ENCODE peak calls at places on chromosome 14, in six cellular contexts. I, E, G, O, J and K are unnamed samples.

GRCh38 chr14:52051861-52052260 is 17.0 kb downstream of the NID2 start:
- DNase-seq in G (no peak), E (no peak), I (no peak), J (no peak), O (no peak), K (no peak)

GRCh38 chr14:20604291-20604690 is 13.1 kb upstream of the RNASE12 start:
- DNase-seq in I (no peak), O (no peak), J (no peak), G (no peak), E (no peak), K (no peak)

GRCh38 chr14:75545907-75546306 is 23.6 kb downstream of the BATF start:
- DNase-seq in J (no peak), I (no peak), O (no peak), G (no peak), E (no peak), K (no peak)

GRCh38 chr14:101862177-101862576 is 100.7 kb downstream of the PPP2R5C start:
- DNase-seq in J (no peak), I (no peak), G (no peak), O (no peak), E (no peak), K (no peak)

GRCh38 chr14:95683793-95684192 is 2.4 kb upstream of the TCL1B start:
- DNase-seq in G (no peak), O (peak; percentile 83), J (no peak), I (peak; percentile 53), E (peak; percentile 34), K (peak; percentile 77)

GRCh38 chr14:78469947-78470346 is 299.8 kb downstream of the NRXN3 start:
- DNase-seq in O (no peak), J (no peak), I (no peak), E (no peak), G (no peak), K (no peak)

GRCh38 chr14:56189306-56189705 is 71.1 kb downstream of the PELI2 start:
- DNase-seq in J (no peak), G (peak; percentile 55), E (peak; percentile 61), I (no peak), O (no peak), K (no peak)

GRCh38 chr14:102220031-102220430 is 80.3 kb downstream of the WDR20 start:
- DNase-seq in O (peak; percentile 91), G (no peak), I (peak; percentile 76), E (no peak), J (no peak), K (peak; percentile 88)

GRCh38 chr14:30214014-30214413 is 286.4 kb upstream of the PRKD1 start:
- DNase-seq in J (no peak), I (no peak), O (no peak), E (no peak), G (no peak), K (no peak)

GRCh38 chr14:73913256-73913655 is 26.6 kb downstream of the ZNF410 start:
- DNase-seq in O (no peak), I (no peak), G (no peak), J (no peak), E (peak; percentile 38), K (no peak)

DNA sequence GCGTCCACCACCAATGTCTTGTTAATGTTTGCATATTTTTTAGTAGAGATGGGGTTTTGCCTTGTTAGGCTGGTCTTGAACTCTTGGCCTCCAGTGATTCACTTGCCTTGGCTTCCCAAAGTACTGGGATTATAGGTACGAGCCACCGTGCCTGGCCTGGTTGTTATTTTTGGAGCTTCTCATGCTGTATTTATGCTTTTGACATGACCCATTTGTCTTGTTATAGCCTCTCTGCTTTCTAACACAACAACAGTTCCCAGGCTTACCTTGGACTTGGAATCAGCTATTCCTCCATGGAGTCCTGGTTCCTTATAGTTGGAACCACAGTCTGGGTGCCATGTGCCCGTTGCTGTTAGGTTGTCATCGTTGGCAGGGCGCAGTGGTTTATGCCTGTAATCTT is 29.7 kb downstream of the ZNF410 start:
- DNase-seq in E (no peak), G (no peak), J (no peak), I (no peak), O (no peak), K (no peak)
- TF ChIP-seq CTCF in E (no peak), G (no peak), J (no peak), I (no peak), O (no peak), K (no peak)

GRCh38 chr14:21987937-21988336 is 314.3 kb upstream of the OR4E1 start:
- DNase-seq in O (no peak), I (no peak), G (no peak), E (peak; percentile 70), J (no peak), K (no peak)

GRCh38 chr14:21988413-21988812 is 314.8 kb upstream of the OR4E1 start:
- DNase-seq in O (no peak), I (no peak), E (no peak), J (no peak), G (no peak), K (no peak)

GRCh38 chr14:21989090-21989489 is 315.5 kb upstream of the OR4E1 start:
- DNase-seq in J (no peak), O (no peak), G (no peak), E (peak; percentile 29), I (no peak), K (no peak)

GRCh38 chr14:21991130-21991529 is 317.5 kb upstream of the OR4E1 start:
- DNase-seq in E (no peak), G (no peak), J (no peak), I (no peak), O (no peak), K (no peak)

GRCh38 chr14:21990116-21990515 is 316.5 kb upstream of the OR4E1 start:
- DNase-seq in E (peak; percentile 27), J (no peak), I (no peak), G (no peak), O (no peak), K (no peak)
- TF ChIP-seq CTCF in E (peak; percentile 35), J (no peak), I (peak; percentile 47), G (peak; percentile 44), O (peak; percentile 1), K (no peak)

GRCh38 chr14:96698846-96699543 is 98.2 kb upstream of the VRK1 start:
- DNase-seq in J (no peak), G (no peak), O (peak; percentile 52), I (no peak), E (no peak), K (peak; percentile 79)
- TF ChIP-seq CTCF in J (no peak), G (no peak), O (peak; percentile 38), I (no peak), E (no peak), K (peak; percentile 35)

GRCh38 chr14:54338696-54339317 is 58.0 kb upstream of the CDKN3 start:
- DNase-seq in G (peak; percentile 15), E (peak; percentile 71), O (no peak), J (no peak), I (no peak), K (no peak)
- TF ChIP-seq CTCF in G (peak; percentile 55), E (peak; percentile 73), O (no peak), J (no peak), I (no peak), K (peak; percentile 44)

DNA sequence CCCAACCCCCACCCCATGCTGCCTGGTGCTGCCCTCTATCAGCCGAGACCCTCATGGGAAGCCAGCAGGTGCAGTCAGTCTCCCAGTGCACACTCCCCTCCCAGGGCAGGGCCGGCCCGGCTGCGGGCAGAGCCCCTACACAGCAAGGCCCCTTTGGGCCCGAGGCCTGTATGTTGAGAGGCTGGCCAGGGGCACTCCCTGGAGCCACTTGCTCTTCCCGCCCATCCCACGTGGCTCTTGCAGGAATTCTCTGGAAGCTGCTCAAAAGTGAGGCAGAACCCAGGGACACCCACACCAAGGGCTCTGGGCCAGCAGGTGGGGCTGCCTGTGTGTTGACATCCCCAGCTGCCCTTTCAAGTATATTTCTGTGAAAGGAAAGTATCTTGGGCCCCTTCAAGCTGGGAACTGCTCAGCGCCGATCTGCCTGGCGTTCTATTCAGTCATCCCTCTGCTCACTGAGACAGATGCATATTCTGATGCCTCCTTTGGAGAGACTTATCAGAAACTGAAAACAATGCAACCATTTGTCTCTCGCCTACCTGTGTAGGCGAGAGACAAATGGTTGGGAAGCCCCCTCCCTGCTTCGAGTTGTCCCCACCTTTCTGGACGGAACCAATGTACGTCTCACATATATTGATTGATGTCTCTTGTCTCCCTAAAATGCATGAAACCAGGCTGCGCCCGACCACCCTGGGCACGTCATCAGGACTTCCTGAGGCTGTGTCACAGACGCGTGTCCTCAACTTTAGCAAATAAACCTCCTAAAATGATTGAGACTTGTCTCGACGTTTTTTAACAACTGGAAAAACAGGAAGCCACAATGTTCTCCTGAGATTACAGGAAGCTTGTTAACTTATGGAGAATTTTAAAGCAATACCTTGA is 6.0 kb downstream of the GPR132 start:
- DNase-seq in J (no peak), G (no peak), E (no peak), I (peak; percentile 47), O (no peak), K (no peak)
- TF ChIP-seq CTCF in J (no peak), G (no peak), E (no peak), I (peak; percentile 16), O (no peak), K (peak; percentile 24)